ENCODE peak calls at places on chromosomes 11 and 22, in six cellular contexts. P is body of pancreas, T is neural progenitor cell, I is suprapubic skin, V is esophagus squamous epithelium, H is K562. Z is an unnamed sample. For H3K4me1, the result is how much of the 10 kb centered on the place peaks cover.

GRCh38 chr11:134140961-134141490 is 72.2 kb downstream of the JAM3 start:
- DNase-seq in P (no peak), T (no peak), I (no peak), V (no peak), H (no peak), Z (no peak)

GRCh38 chr11:129280027-129280811 is 88.1 kb upstream of the ARHGAP32 start:
- DNase-seq in P (no peak), T (no peak), I (no peak), V (no peak), H (no peak), Z (peak)

GRCh38 chr11:131354251-131354701 is 16.1 kb upstream of the NTM start:
- DNase-seq in P (no peak), T (no peak), I (no peak), V (no peak), H (no peak), Z (no peak)

GRCh38 chr22:27331526-27332281 is 469.9 kb downstream of the MN1 start:
- DNase-seq in P (peak), T (peak), I (no peak), V (no peak), H (no peak), Z (peak)

GRCh38 chr11:115990004-115990447 is 485.8 kb upstream of the CADM1 start:
- DNase-seq in P (no peak), T (peak), I (no peak), V (no peak), H (peak), Z (no peak)

GRCh38 chr11:32034149-32034548 is 56.7 kb upstream of the RCN1 start:
- DNase-seq in P (no peak), T (no peak), I (no peak), V (no peak), H (no peak), Z (peak)

GRCh38 chr11:49424136-49424535 is 215.7 kb upstream of the FOLH1 start:
- DNase-seq in P (no peak), T (no peak), I (no peak), V (no peak), H (no peak), Z (no peak)

GRCh38 chr11:105825141-105825540 is 196.9 kb downstream of the MSANTD4 start:
- DNase-seq in P (no peak), T (no peak), I (no peak), V (no peak), H (no peak), Z (no peak)

GRCh38 chr11:123531325-123531724 is 101.3 kb downstream of the GRAMD1B start:
- DNase-seq in P (no peak), T (no peak), I (no peak), V (no peak), H (no peak), Z (no peak)

GRCh38 chr11:82038151-82038550 is 695.5 kb downstream of the FAM181B start:
- DNase-seq in P (no peak), T (no peak), I (no peak), V (no peak), H (no peak), Z (no peak)

GRCh38 chr11:105732611-105733010 is 122.7 kb downstream of the GRIA4 start:
- DNase-seq in P (no peak), T (no peak), I (no peak), V (no peak), H (no peak), Z (no peak)

GRCh38 chr11:100928426-100928825 is 201.2 kb downstream of the PGR start:
- DNase-seq in P (no peak), T (no peak), I (no peak), V (no peak), H (no peak), Z (no peak)

GRCh38 chr11:100890779-100891178 is 203.7 kb downstream of the ARHGAP42 start:
- DNase-seq in P (no peak), T (no peak), I (no peak), V (no peak), H (no peak), Z (no peak)

GRCh38 chr22:44419429-44419828 is 78.6 kb downstream of the RTL6 start:
- DNase-seq in P (no peak), T (no peak), I (no peak), V (no peak), H (no peak), Z (no peak)

GRCh38 chr22:26887456-26887855 is 230.1 kb downstream of the MIAT start:
- DNase-seq in P (no peak), T (peak), I (no peak), V (no peak), H (no peak), Z (peak)

GRCh38 chr11:68013611-68014156 is 3.6 kb downstream of the ALDH3B1 start:
- DNase-seq in P (no peak), T (no peak), I (no peak), V (no peak), H (no peak), Z (no peak)

GRCh38 chr11:68015467-68015866 is 5.3 kb downstream of the ALDH3B1 start:
- DNase-seq in P (no peak), T (no peak), I (no peak), V (no peak), H (no peak), Z (no peak)

GRCh38 chr11:68016161-68016903 is 6.2 kb downstream of the ALDH3B1 start:
- DNase-seq in P (no peak), T (no peak), I (no peak), V (no peak), H (no peak), Z (no peak)

GRCh38 chr11:68014157-68014965 is 4.2 kb downstream of the ALDH3B1 start:
- DNase-seq in P (peak), T (no peak), I (no peak), V (no peak), H (no peak), Z (peak)

DNA sequence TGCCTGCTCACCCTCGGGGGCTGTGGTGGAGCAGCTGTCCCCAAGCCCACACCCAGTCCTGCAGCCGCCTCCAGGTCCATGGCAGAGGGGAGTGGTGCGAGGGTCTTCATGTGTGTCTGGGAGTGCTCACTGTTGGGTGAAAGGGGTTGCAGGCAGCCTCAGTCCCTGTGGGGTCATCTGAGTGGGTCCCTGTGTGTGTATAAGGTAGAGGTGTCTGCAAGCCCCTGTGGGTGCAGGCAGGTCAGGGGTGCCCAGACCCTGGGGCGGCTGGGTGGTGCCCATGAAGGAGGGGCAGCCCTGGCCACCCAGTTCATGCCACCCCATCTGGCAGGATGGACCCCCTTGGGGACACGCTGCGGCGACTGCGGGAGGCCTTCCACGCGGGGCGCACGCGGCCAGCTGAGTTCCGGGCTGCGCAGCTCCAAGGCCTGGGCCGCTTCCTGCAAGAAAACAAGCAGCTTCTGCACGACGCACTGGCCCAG is 4.9 kb downstream of the ALDH3B1 start:
- DNase-seq in P (no peak), T (no peak), I (no peak), V (no peak), H (no peak), Z (no peak)
- H3K4me1 ChIP-seq in P (half or more), T (under half), I (half or more), V (under half), H (half or more), Z (half or more)

DNA sequence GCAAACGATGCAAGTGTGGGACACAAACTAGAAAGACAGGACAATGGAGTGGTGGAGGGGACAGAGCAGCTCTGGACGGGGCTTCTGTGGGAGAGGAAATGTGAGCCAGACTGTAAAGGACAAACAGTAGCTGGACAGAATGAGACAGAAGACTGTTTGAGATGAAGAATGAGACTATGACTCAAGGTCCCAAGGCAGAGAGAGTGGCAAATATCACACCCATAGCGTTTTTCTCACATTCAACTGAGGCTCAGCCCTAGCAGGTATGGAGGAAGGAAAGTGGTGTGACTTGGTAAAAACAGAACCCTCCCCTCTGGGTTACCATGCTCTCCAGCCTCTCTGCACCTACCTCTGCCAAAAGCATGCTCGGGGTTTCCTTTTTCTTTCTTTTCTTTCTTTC is 96.5 kb downstream of the RPL27A start:
- DNase-seq in P (no peak), T (no peak), I (no peak), V (no peak), H (no peak), Z (peak)
- H3K27ac ChIP-seq in P (no peak), T (no peak), I (peak), V (peak), H (no peak), Z (no peak)

DNA sequence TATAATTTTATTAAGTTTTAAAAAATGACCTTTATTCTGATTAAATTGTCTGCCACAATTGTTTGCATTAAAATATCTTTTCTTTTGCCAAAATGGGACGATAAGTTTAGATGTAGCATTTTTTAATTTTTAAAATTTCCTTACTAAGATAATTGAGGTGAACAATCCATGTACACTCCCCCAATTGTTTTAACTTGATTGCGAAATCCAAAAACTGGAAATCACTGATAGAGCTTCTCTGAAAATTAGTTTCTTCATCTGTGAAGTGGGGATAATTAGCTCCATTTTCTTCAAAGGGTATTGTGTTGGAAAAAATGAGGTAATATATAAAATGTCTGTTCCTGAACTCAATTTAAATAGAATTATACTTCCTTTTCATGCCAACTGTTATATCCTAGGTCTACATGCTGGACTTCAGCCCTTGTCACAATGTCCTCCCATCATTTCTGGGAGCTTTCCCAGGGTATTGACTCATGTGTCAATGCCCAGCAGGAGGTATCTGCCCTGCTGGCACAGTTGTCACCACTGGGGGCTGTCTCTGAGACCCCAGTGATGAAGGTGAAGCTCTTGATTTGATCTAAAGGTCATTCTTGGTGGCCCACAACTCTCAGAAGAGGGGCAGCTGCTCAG is 28.7 kb upstream of the NAV2 start:
- DNase-seq in P (no peak), T (no peak), I (no peak), V (no peak), H (no peak), Z (no peak)
- H3K4me1 ChIP-seq in P (under half), T (under half), I (under half), V (under half), H (under half), Z (under half)

DNA sequence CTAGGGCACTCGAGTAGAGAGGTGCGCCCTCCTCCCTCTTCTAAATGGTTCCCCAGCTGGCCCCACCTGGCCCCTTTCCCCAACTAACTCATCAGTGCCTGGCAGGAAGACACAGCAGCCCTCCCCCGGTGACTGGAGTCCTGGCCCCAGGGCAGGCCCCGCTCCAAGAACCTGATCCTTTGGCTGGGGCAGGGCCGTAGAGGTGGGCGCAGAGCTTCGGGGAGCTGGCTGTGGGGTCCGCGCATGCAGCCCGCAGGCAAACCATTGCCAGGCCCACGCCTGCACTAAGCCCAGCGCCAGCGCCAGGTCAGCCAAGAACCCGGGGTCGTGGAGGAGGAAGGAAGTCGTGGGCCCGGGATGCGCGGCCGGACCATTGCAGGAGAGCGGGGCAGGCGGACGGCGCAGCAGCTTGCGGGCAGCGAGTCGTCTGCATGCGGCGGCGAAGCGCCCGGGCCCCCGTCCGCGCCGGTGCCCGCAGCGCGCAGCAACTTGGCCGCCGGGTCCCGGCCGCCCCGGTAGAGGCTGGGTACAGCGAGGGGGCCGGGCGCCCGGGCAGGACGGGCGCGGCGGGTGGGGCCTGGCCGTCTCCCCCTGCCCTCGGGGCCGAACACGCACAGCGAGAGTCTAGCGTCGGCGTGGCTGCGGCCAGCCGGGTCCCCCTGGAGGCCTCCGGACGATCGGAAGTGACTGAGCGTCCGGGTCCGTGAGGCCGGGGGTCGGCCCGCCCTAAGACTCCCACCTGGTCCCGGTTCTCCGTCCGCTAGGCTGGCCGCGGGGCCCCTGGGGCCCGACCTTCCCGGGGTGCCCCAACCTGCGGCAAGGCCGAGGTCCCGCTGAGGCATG is 951 bp upstream of the TRABD start:
- DNase-seq in P (no peak), T (peak), I (no peak), V (no peak), H (no peak), Z (no peak)
- H3K27ac ChIP-seq in P (peak), T (no peak), I (no peak), V (peak), H (peak), Z (peak)

DNA sequence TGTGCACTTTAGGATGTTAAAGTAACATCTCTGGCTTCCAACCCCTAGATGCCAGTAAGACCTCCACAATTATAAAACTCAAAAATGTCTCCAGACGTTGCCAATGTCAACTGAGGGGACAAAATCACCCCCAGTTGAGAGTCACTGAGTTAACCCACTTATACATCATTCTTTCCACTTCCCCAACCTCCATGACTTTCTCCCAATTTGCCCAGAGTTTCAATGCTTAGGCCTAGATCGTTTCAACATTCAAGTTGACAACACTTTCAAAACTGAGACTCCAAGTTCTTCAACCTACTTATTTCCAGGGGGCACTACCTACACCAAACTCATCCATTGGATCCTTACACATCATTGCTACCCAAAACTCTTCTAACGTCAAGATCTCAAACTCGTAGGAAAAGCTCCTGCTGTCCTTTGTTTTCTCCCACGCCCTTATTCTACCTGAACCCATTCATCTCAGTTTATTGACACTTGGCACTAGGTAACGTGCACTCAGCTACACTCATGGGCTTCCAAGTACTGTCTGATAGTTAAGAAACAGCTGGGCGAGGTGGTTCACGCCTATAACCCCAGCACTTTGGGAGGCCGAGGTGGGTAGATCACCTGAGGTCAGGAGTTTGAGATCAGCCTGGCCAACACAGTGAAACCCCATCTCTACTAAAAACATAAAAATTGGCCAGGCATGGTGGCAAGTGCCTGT is 24.5 kb downstream of the RBFOX2 start:
- DNase-seq in P (no peak), T (no peak), I (no peak), V (no peak), H (no peak), Z (no peak)
- H3K4me1 ChIP-seq in P (under half), T (under half), I (under half), V (under half), H (under half), Z (under half)